ENCODE peak calls at places on chromosomes 4 and X, in ten cellular contexts. One of them, this sample, is unnamed.

GRCh38 chrX:153953342-153953830 is 8.9 kb upstream of the RENBP start:
- DNase-seq in fibroblast of lung: peak; percentile 59
- DNase-seq in AG09309: no peak
- DNase-seq in astrocyte of the cerebellum: peak; percentile 27
- DNase-seq in RWPE1: peak; percentile 49
- DNase-seq in tibial nerve: peak; percentile 41
- DNase-seq in endothelial cell of umbilical vein: peak; percentile 42
- DNase-seq in CD4-positive, alpha-beta T cell: peak; percentile 66
- DNase-seq in Peyer's patch: peak; percentile 74
- DNase-seq in cardiac muscle cell: peak; percentile 65
- DNase-seq in this sample: peak; percentile 91

GRCh38 chr4:99960648-99961047 is 10.6 kb upstream of the H2AZ1 start:
- DNase-seq in fibroblast of lung: no peak
- DNase-seq in tibial nerve: no peak
- DNase-seq in cardiac muscle cell: no peak
- DNase-seq in Peyer's patch: no peak
- DNase-seq in RWPE1: no peak
- DNase-seq in AG09309: no peak
- DNase-seq in astrocyte of the cerebellum: no peak
- DNase-seq in CD4-positive, alpha-beta T cell: no peak
- DNase-seq in endothelial cell of umbilical vein: no peak
- DNase-seq in this sample: no peak

GRCh38 chrX:136438192-136438591 is 49.6 kb upstream of the BRS3 start:
- DNase-seq in tibial nerve: no peak
- DNase-seq in endothelial cell of umbilical vein: no peak
- DNase-seq in cardiac muscle cell: no peak
- DNase-seq in Peyer's patch: no peak
- DNase-seq in AG09309: no peak
- DNase-seq in CD4-positive, alpha-beta T cell: no peak
- DNase-seq in RWPE1: no peak
- DNase-seq in fibroblast of lung: no peak
- DNase-seq in astrocyte of the cerebellum: no peak
- DNase-seq in this sample: no peak

GRCh38 chr4:37453004-37453360 is 208.4 kb downstream of the NWD2 start:
- DNase-seq in cardiac muscle cell: peak; percentile 78
- DNase-seq in AG09309: peak; percentile 2
- DNase-seq in astrocyte of the cerebellum: peak; percentile 67
- DNase-seq in tibial nerve: no peak
- DNase-seq in Peyer's patch: no peak
- DNase-seq in endothelial cell of umbilical vein: peak; percentile 68
- DNase-seq in CD4-positive, alpha-beta T cell: peak; percentile 9
- DNase-seq in fibroblast of lung: peak; percentile 53
- DNase-seq in RWPE1: peak; percentile 67
- DNase-seq in this sample: peak; percentile 78

GRCh38 chr4:10421344-10422055 is 35.7 kb downstream of the ZNF518B start:
- DNase-seq in RWPE1: no peak
- DNase-seq in AG09309: no peak
- DNase-seq in astrocyte of the cerebellum: no peak
- DNase-seq in Peyer's patch: no peak
- DNase-seq in cardiac muscle cell: no peak
- DNase-seq in CD4-positive, alpha-beta T cell: no peak
- DNase-seq in fibroblast of lung: no peak
- DNase-seq in tibial nerve: no peak
- DNase-seq in endothelial cell of umbilical vein: peak; percentile 17
- DNase-seq in this sample: no peak

GRCh38 chr4:106032851-106033286 is 137.6 kb downstream of the NPNT start:
- DNase-seq in tibial nerve: no peak
- DNase-seq in fibroblast of lung: no peak
- DNase-seq in endothelial cell of umbilical vein: no peak
- DNase-seq in RWPE1: no peak
- DNase-seq in Peyer's patch: no peak
- DNase-seq in astrocyte of the cerebellum: no peak
- DNase-seq in cardiac muscle cell: peak; percentile 34
- DNase-seq in AG09309: no peak
- DNase-seq in CD4-positive, alpha-beta T cell: no peak
- DNase-seq in this sample: no peak

GRCh38 chrX:71489540-71489939 is 43.4 kb upstream of the OGT start:
- DNase-seq in RWPE1: no peak
- DNase-seq in CD4-positive, alpha-beta T cell: no peak
- DNase-seq in endothelial cell of umbilical vein: no peak
- DNase-seq in AG09309: peak; percentile 34
- DNase-seq in Peyer's patch: no peak
- DNase-seq in cardiac muscle cell: no peak
- DNase-seq in astrocyte of the cerebellum: no peak
- DNase-seq in fibroblast of lung: no peak
- DNase-seq in tibial nerve: no peak
- DNase-seq in this sample: no peak

GRCh38 chr4:21680326-21680898 is 268.2 kb downstream of the KCNIP4 start:
- DNase-seq in RWPE1: no peak
- DNase-seq in astrocyte of the cerebellum: no peak
- DNase-seq in cardiac muscle cell: no peak
- DNase-seq in fibroblast of lung: no peak
- DNase-seq in Peyer's patch: no peak
- DNase-seq in endothelial cell of umbilical vein: no peak
- DNase-seq in tibial nerve: no peak
- DNase-seq in AG09309: no peak
- DNase-seq in CD4-positive, alpha-beta T cell: no peak
- DNase-seq in this sample: no peak

GRCh38 chr4:104591505-104591904 is 96.8 kb upstream of the CXXC4 start:
- DNase-seq in cardiac muscle cell: peak; percentile 44
- DNase-seq in fibroblast of lung: peak; percentile 29
- DNase-seq in endothelial cell of umbilical vein: no peak
- DNase-seq in tibial nerve: no peak
- DNase-seq in AG09309: no peak
- DNase-seq in CD4-positive, alpha-beta T cell: no peak
- DNase-seq in RWPE1: no peak
- DNase-seq in astrocyte of the cerebellum: no peak
- DNase-seq in Peyer's patch: no peak
- DNase-seq in this sample: no peak

GRCh38 chr4:123488916-123489315 is 92.3 kb downstream of the SPRY1 start:
- DNase-seq in tibial nerve: no peak
- DNase-seq in astrocyte of the cerebellum: no peak
- DNase-seq in CD4-positive, alpha-beta T cell: no peak
- DNase-seq in AG09309: no peak
- DNase-seq in endothelial cell of umbilical vein: no peak
- DNase-seq in cardiac muscle cell: peak; percentile 50
- DNase-seq in fibroblast of lung: peak; percentile 50
- DNase-seq in Peyer's patch: no peak
- DNase-seq in RWPE1: peak; percentile 32
- DNase-seq in this sample: peak; percentile 17

GRCh38 chrX:153459976-153460375 is 10.4 kb downstream of the HAUS7 start:
- DNase-seq in RWPE1: no peak
- DNase-seq in tibial nerve: no peak
- DNase-seq in fibroblast of lung: peak; percentile 38
- DNase-seq in endothelial cell of umbilical vein: peak; percentile 71
- DNase-seq in cardiac muscle cell: peak; percentile 35
- DNase-seq in Peyer's patch: no peak
- DNase-seq in AG09309: no peak
- DNase-seq in CD4-positive, alpha-beta T cell: no peak
- DNase-seq in astrocyte of the cerebellum: peak; percentile 64
- DNase-seq in this sample: no peak

GRCh38 chrX:10893976-10894375 is 217.2 kb upstream of the HCCS start:
- DNase-seq in tibial nerve: no peak
- DNase-seq in endothelial cell of umbilical vein: no peak
- DNase-seq in AG09309: no peak
- DNase-seq in RWPE1: no peak
- DNase-seq in CD4-positive, alpha-beta T cell: no peak
- DNase-seq in Peyer's patch: no peak
- DNase-seq in cardiac muscle cell: no peak
- DNase-seq in astrocyte of the cerebellum: no peak
- DNase-seq in fibroblast of lung: no peak
- DNase-seq in this sample: no peak

GRCh38 chr4:71290074-71290473 is 48.7 kb upstream of the SLC4A4 start:
- DNase-seq in fibroblast of lung: peak; percentile 59
- DNase-seq in endothelial cell of umbilical vein: no peak
- DNase-seq in tibial nerve: no peak
- DNase-seq in CD4-positive, alpha-beta T cell: no peak
- DNase-seq in Peyer's patch: no peak
- DNase-seq in AG09309: no peak
- DNase-seq in RWPE1: no peak
- DNase-seq in astrocyte of the cerebellum: no peak
- DNase-seq in cardiac muscle cell: no peak
- DNase-seq in this sample: no peak

GRCh38 chr4:139655116-139655515 is 10.5 kb upstream of the MGST2 start:
- DNase-seq in CD4-positive, alpha-beta T cell: no peak
- DNase-seq in Peyer's patch: no peak
- DNase-seq in fibroblast of lung: peak; percentile 49
- DNase-seq in endothelial cell of umbilical vein: peak; percentile 61
- DNase-seq in cardiac muscle cell: peak; percentile 73
- DNase-seq in RWPE1: no peak
- DNase-seq in astrocyte of the cerebellum: no peak
- DNase-seq in tibial nerve: no peak
- DNase-seq in AG09309: peak; percentile 27
- DNase-seq in this sample: no peak

GRCh38 chr4:116015062-116015461 is 901.6 kb upstream of the NDST4 start:
- DNase-seq in Peyer's patch: no peak
- DNase-seq in astrocyte of the cerebellum: no peak
- DNase-seq in RWPE1: no peak
- DNase-seq in endothelial cell of umbilical vein: no peak
- DNase-seq in AG09309: no peak
- DNase-seq in CD4-positive, alpha-beta T cell: no peak
- DNase-seq in tibial nerve: no peak
- DNase-seq in fibroblast of lung: no peak
- DNase-seq in cardiac muscle cell: no peak
- DNase-seq in this sample: no peak

GRCh38 chr4:87121332-87122065 is 98.9 kb downstream of the KLHL8 start:
- DNase-seq in cardiac muscle cell: peak; percentile 17
- DNase-seq in fibroblast of lung: peak; percentile 78
- DNase-seq in AG09309: no peak
- DNase-seq in RWPE1: peak; percentile 86
- DNase-seq in astrocyte of the cerebellum: no peak
- DNase-seq in endothelial cell of umbilical vein: no peak
- DNase-seq in tibial nerve: no peak
- DNase-seq in CD4-positive, alpha-beta T cell: no peak
- DNase-seq in Peyer's patch: no peak
- DNase-seq in this sample: no peak

GRCh38 chrX:75156537-75156945 is 458 bp upstream of the ABCB7 start:
- DNase-seq in cardiac muscle cell: peak; percentile 60
- DNase-seq in tibial nerve: no peak
- DNase-seq in astrocyte of the cerebellum: no peak
- DNase-seq in endothelial cell of umbilical vein: peak; percentile 51
- DNase-seq in CD4-positive, alpha-beta T cell: no peak
- DNase-seq in fibroblast of lung: peak; percentile 50
- DNase-seq in Peyer's patch: no peak
- DNase-seq in AG09309: peak; percentile 1
- DNase-seq in RWPE1: no peak
- DNase-seq in this sample: no peak

GRCh38 chrX:139759637-139760036 is 51.7 kb upstream of the MCF2 start:
- DNase-seq in endothelial cell of umbilical vein: peak; percentile 18
- DNase-seq in astrocyte of the cerebellum: no peak
- DNase-seq in AG09309: no peak
- DNase-seq in tibial nerve: no peak
- DNase-seq in Peyer's patch: no peak
- DNase-seq in cardiac muscle cell: peak; percentile 39
- DNase-seq in RWPE1: no peak
- DNase-seq in fibroblast of lung: peak; percentile 44
- DNase-seq in CD4-positive, alpha-beta T cell: no peak
- DNase-seq in this sample: no peak

GRCh38 chrX:43448688-43449087 is 207.4 kb upstream of the MAOA start:
- DNase-seq in CD4-positive, alpha-beta T cell: no peak
- DNase-seq in fibroblast of lung: no peak
- DNase-seq in cardiac muscle cell: no peak
- DNase-seq in astrocyte of the cerebellum: no peak
- DNase-seq in AG09309: no peak
- DNase-seq in RWPE1: no peak
- DNase-seq in endothelial cell of umbilical vein: no peak
- DNase-seq in Peyer's patch: no peak
- DNase-seq in tibial nerve: no peak
- DNase-seq in this sample: no peak
- TF ChIP-seq CTCF in CD4-positive, alpha-beta T cell: no peak
- TF ChIP-seq CTCF in fibroblast of lung: no peak
- TF ChIP-seq CTCF in cardiac muscle cell: no peak
- TF ChIP-seq CTCF in astrocyte of the cerebellum: no peak
- TF ChIP-seq CTCF in AG09309: no peak
- TF ChIP-seq CTCF in RWPE1: no peak
- TF ChIP-seq CTCF in endothelial cell of umbilical vein: no peak
- TF ChIP-seq CTCF in Peyer's patch: no peak
- TF ChIP-seq CTCF in tibial nerve: no peak
- TF ChIP-seq CTCF in this sample: no peak

GRCh38 chr4:31674313-31674947 is 954.3 kb downstream of the PCDH7 start:
- DNase-seq in RWPE1: peak; percentile 16
- DNase-seq in CD4-positive, alpha-beta T cell: no peak
- DNase-seq in fibroblast of lung: peak; percentile 31
- DNase-seq in astrocyte of the cerebellum: no peak
- DNase-seq in endothelial cell of umbilical vein: peak; percentile 44
- DNase-seq in tibial nerve: no peak
- DNase-seq in Peyer's patch: no peak
- DNase-seq in AG09309: no peak
- DNase-seq in cardiac muscle cell: peak; percentile 35
- DNase-seq in this sample: peak; percentile 26
- TF ChIP-seq CTCF in RWPE1: peak; percentile 45
- TF ChIP-seq CTCF in CD4-positive, alpha-beta T cell: no peak
- TF ChIP-seq CTCF in fibroblast of lung: peak; percentile 62
- TF ChIP-seq CTCF in astrocyte of the cerebellum: peak; percentile 57
- TF ChIP-seq CTCF in endothelial cell of umbilical vein: peak; percentile 52
- TF ChIP-seq CTCF in tibial nerve: peak; percentile 17
- TF ChIP-seq CTCF in Peyer's patch: no peak
- TF ChIP-seq CTCF in AG09309: peak; percentile 52
- TF ChIP-seq CTCF in cardiac muscle cell: peak; percentile 56
- TF ChIP-seq CTCF in this sample: peak; percentile 43

DNA sequence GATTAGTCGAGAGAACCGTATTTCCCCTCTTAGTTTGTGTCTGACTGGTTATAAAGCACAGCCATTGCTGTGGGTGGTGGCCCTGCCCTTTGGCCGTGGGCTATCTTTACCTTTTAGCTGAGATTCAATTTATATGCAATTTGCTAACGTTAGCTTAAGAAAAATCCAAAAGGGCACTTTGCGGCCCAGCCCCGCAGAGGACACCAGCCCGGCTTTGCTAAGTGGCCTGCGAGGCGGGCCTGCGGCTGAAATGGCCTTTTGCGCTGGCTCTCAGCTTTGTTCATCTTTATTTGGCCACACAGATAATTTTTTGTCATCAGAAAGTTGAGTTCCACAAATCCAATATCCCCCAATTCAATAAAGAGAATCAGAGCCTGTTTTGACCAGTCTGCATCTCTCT is 48.3 kb downstream of the CPZ start:
- DNase-seq in astrocyte of the cerebellum: no peak
- DNase-seq in Peyer's patch: no peak
- DNase-seq in AG09309: no peak
- DNase-seq in fibroblast of lung: no peak
- DNase-seq in endothelial cell of umbilical vein: no peak
- DNase-seq in cardiac muscle cell: no peak
- DNase-seq in CD4-positive, alpha-beta T cell: no peak
- DNase-seq in tibial nerve: no peak
- DNase-seq in RWPE1: no peak
- DNase-seq in this sample: no peak
- TF ChIP-seq CTCF in astrocyte of the cerebellum: no peak
- TF ChIP-seq CTCF in Peyer's patch: no peak
- TF ChIP-seq CTCF in AG09309: no peak
- TF ChIP-seq CTCF in fibroblast of lung: no peak
- TF ChIP-seq CTCF in endothelial cell of umbilical vein: no peak
- TF ChIP-seq CTCF in cardiac muscle cell: no peak
- TF ChIP-seq CTCF in CD4-positive, alpha-beta T cell: no peak
- TF ChIP-seq CTCF in tibial nerve: no peak
- TF ChIP-seq CTCF in RWPE1: no peak
- TF ChIP-seq CTCF in this sample: no peak

DNA sequence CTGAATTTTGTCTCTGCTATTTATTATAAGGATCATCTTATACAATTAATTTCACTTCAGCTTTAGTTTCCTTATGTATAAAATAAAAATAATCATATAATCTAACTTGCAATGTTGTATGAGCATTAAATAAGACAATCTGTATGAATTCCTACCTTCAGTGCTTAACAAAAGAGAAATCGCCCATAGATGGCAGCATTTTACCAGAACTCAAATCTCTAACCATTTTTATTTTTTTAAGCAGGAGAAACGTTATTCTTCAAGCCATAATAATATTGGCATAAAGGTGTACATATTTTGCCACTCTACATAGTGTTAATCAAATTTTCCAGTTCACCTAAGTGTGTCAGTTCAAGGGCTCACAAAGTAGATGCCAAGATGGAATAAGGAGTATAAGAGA is 78.8 kb downstream of the TMEM47 start:
- DNase-seq in fibroblast of lung: peak; percentile 68
- DNase-seq in cardiac muscle cell: peak; percentile 63
- DNase-seq in tibial nerve: no peak
- DNase-seq in astrocyte of the cerebellum: peak; percentile 42
- DNase-seq in CD4-positive, alpha-beta T cell: no peak
- DNase-seq in RWPE1: no peak
- DNase-seq in AG09309: peak; percentile 24
- DNase-seq in Peyer's patch: no peak
- DNase-seq in endothelial cell of umbilical vein: peak; percentile 59
- DNase-seq in this sample: no peak
- TF ChIP-seq CTCF in fibroblast of lung: peak; percentile 37
- TF ChIP-seq CTCF in cardiac muscle cell: peak; percentile 29
- TF ChIP-seq CTCF in tibial nerve: peak; percentile 20
- TF ChIP-seq CTCF in astrocyte of the cerebellum: peak; percentile 11
- TF ChIP-seq CTCF in CD4-positive, alpha-beta T cell: no peak
- TF ChIP-seq CTCF in RWPE1: no peak
- TF ChIP-seq CTCF in AG09309: peak; percentile 37
- TF ChIP-seq CTCF in Peyer's patch: peak; percentile 20
- TF ChIP-seq CTCF in endothelial cell of umbilical vein: no peak
- TF ChIP-seq CTCF in this sample: peak; percentile 22

This sample was measured in GM13977.